ENCODE peak calls at places on chromosomes 3 and 15, in nine cellular contexts. K, U, R, T, I, D, L, Z and V are unnamed samples.

GRCh38 chr15:95295905-95296618 is 1034.4 kb upstream of the NR2F2 start:
- DNase-seq in I (no peak), L (no peak), T (no peak), K (no peak), R (no peak), D (no peak), U (no peak), Z (no peak), V (no peak)

GRCh38 chr3:195241592-195242355 is 29.2 kb downstream of the XXYLT1 start:
- DNase-seq in D (peak; percentile 44), K (no peak), L (no peak), U (peak; percentile 15), I (no peak), R (no peak), Z (no peak), T (no peak), V (peak; percentile 79)

GRCh38 chr3:171967137-171967783 is 72.1 kb upstream of the FNDC3B start:
- DNase-seq in K (no peak), U (no peak), Z (no peak), I (peak; percentile 60), R (peak; percentile 96), D (no peak), T (no peak), L (peak; percentile 56), V (no peak)

GRCh38 chr3:191768421-191768820 is 307.5 kb downstream of the PYDC2 start:
- DNase-seq in I (no peak), Z (no peak), D (no peak), U (no peak), R (no peak), K (no peak), T (no peak), L (no peak), V (no peak)

GRCh38 chr15:74156678-74157411 is 16.7 kb upstream of the ISLR start:
- DNase-seq in Z (no peak), R (no peak), T (no peak), K (no peak), D (no peak), L (no peak), I (no peak), U (no peak), V (no peak)

GRCh38 chr15:70245932-70246622 is 148.4 kb upstream of the TLE3 start:
- DNase-seq in Z (peak; percentile 75), L (no peak), D (no peak), K (peak; percentile 69), T (peak; percentile 38), R (no peak), U (peak; percentile 51), I (no peak), V (no peak)

GRCh38 chr3:158158969-158159368 is 49.1 kb downstream of the RSRC1 start:
- DNase-seq in R (no peak), U (no peak), L (no peak), T (no peak), Z (no peak), I (no peak), D (no peak), K (no peak), V (no peak)

GRCh38 chr3:83941990-83942710 is 1016.6 kb upstream of the CADM2 start:
- DNase-seq in I (no peak), T (no peak), D (no peak), Z (no peak), L (no peak), K (no peak), U (no peak), R (no peak), V (no peak)

GRCh38 chr15:73002509-73002908 is 49.8 kb upstream of the NEO1 start:
- DNase-seq in K (no peak), R (no peak), L (no peak), Z (no peak), U (no peak), T (no peak), I (no peak), D (no peak), V (peak; percentile 47)

GRCh38 chr3:35666893-35667292 is 27.6 kb downstream of the ARPP21 start:
- DNase-seq in D (no peak), L (no peak), R (no peak), Z (no peak), I (no peak), K (no peak), U (no peak), T (no peak), V (no peak)

GRCh38 chr3:197468866-197469382 is 86.8 kb downstream of the BDH1 start:
- DNase-seq in D (no peak), I (no peak), K (no peak), L (no peak), R (peak; percentile 83), U (no peak), Z (no peak), T (peak; percentile 53), V (no peak)

GRCh38 chr15:94582368-94582767 is 351.0 kb downstream of the MCTP2 start:
- DNase-seq in R (peak; percentile 7), T (no peak), L (peak; percentile 26), I (peak; percentile 52), K (peak; percentile 70), D (peak; percentile 59), U (no peak), Z (no peak), V (no peak)

GRCh38 chr3:52314495-52314894 is 1.6 kb upstream of the DNAH1 start:
- DNase-seq in D (no peak), L (no peak), K (no peak), U (no peak), I (no peak), Z (no peak), R (no peak), T (no peak), V (no peak)

GRCh38 chr3:52310861-52311566 is 5.1 kb upstream of the DNAH1 start:
- DNase-seq in U (no peak), Z (no peak), R (no peak), T (no peak), L (no peak), K (no peak), D (no peak), I (no peak), V (no peak)

GRCh38 chr3:52313774-52314188 is 2.3 kb upstream of the DNAH1 start:
- DNase-seq in U (no peak), D (no peak), L (no peak), T (peak; percentile 53), Z (no peak), I (no peak), K (no peak), R (no peak), V (no peak)

GRCh38 chr3:52313188-52313773 is 2.8 kb upstream of the DNAH1 start:
- DNase-seq in K (no peak), Z (no peak), T (no peak), D (no peak), R (no peak), I (no peak), U (no peak), L (no peak), V (no peak)

DNA sequence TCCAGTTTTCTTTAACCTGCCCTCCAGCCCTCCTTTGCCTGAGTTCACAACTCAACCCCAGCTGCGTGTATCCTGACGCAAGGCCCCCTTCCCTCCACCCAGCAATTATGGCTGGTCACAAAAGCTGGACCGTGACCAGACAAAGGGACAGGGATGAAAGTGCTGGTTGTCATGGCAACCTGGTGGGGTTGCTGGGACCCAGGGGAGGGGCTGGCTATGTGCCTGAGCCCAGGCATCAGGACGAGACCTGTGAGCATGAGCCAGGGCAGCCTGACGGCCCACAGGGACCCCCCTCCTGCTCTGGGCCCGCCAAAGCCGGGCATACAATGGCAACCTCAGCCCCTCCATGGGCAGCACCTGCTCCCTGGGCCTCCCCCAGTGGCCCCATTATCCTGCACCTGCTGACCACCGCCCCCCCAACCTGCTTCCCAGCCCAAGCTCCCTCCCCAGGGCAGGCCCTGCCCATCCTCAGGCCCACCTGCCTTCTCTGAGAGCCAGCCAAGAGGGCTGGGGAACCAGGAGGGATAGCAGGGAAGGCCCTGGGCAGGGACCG is 4.5 kb upstream of the DNAH1 start:
- DNase-seq in U (no peak), I (no peak), T (no peak), Z (peak; percentile 60), K (no peak), D (no peak), R (no peak), L (no peak), V (no peak)
- TF ChIP-seq EP300 in U (no peak), I (no peak), T (no peak), Z (no peak), K (no peak), D (no peak), R (no peak), L (no peak), V (no peak)

GRCh38 chr15:42544858-42545629 is 3.5 kb downstream of the LRRC57 start:
- DNase-seq in T (no peak), U (no peak), I (no peak), L (peak; percentile 17), D (no peak), K (no peak), Z (no peak), R (no peak), V (no peak)
- H3K36me3 ChIP-seq in T (no peaks in the 10 kb centered on the region), U (no peaks in the 10 kb centered on the region), I (peaks cover 59% of the 10 kb centered on the region), L (peaks cover 47% of the 10 kb centered on the region), D (no peaks in the 10 kb centered on the region), K (peaks cover 6% of the 10 kb centered on the region), Z (peaks cover 4% of the 10 kb centered on the region), R (no peaks in the 10 kb centered on the region), V (peaks cover 50% of the 10 kb centered on the region)

DNA sequence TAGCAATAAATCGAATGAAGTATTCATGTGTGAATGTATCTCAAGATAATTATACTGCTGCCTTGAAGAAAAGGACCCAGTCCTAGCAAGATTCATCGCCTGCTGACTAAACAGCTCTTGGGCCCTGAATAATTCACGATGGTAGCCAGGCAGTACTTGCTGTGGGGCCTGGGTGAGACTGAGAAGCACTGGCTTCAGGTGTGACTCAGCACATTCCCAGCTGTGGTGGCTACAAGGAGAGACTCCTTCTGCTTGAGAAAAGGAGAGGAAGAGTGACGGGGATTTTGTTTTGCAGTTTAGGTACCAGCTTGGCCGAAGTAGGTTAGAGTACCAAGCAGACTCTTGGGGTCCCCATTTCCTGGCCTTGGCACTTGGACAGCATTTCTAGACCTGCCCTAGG is 47.6 kb upstream of the CD200R1L start:
- DNase-seq in I (no peak), D (peak; percentile 51), L (peak; percentile 18), K (no peak), U (no peak), Z (no peak), R (no peak), T (no peak), V (no peak)
- TF ChIP-seq EP300 in I (no peak), D (no peak), L (no peak), K (no peak), U (no peak), Z (no peak), R (no peak), T (no peak), V (no peak)

DNA sequence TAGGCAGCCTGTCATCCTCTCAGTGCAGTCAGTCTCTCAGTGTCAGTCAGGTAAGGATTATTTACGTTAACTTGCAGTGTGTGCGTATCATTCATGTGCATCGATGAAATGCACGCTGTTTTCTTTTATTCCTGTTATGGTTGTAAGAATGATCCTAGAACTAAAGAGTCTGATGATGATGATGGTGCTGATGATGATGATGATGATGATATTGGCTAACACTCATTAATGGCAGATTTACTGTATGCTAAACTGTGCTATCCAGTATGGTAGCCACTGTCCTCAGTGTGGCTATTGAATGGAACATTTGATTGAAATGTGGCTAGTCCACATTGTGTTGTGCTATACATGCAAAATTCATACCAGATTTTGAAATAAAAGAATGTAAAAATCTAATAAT is 39.4 kb downstream of the FANCI start:
- DNase-seq in K (no peak), L (no peak), U (no peak), T (no peak), R (no peak), Z (no peak), I (no peak), D (no peak), V (no peak)
- H3K36me3 ChIP-seq in K (no peaks in the 10 kb centered on the region), L (peaks cover 90% of the 10 kb centered on the region), U (no peaks in the 10 kb centered on the region), T (no peaks in the 10 kb centered on the region), R (peaks cover 3% of the 10 kb centered on the region), Z (no peaks in the 10 kb centered on the region), I (peaks cover 19% of the 10 kb centered on the region), D (peaks cover 6% of the 10 kb centered on the region), V (peaks cover 3% of the 10 kb centered on the region)